ENCODE peak calls at places on chromosomes 6 and 20, in five cellular contexts. D, U, V, H and T are unnamed samples.

GRCh38 chr6:143603474-143603873 is 74.3 kb upstream of the PHACTR2 start:
- DNase-seq in D (no peak), U (no peak), V (no peak), H (no peak), T (no peak)

GRCh38 chr6:70396796-70397729 is 16.2 kb upstream of the FAM135A start:
- DNase-seq in D (no peak), U (no peak), V (no peak), H (no peak), T (no peak)

GRCh38 chr6:1372690-1373089 is 16.7 kb upstream of the FOXF2 start:
- DNase-seq in D (no peak), U (no peak), V (no peak), H (no peak), T (no peak)

GRCh38 chr6:21080221-21080620 is 513.3 kb upstream of the SOX4 start:
- DNase-seq in D (no peak), U (no peak), V (no peak), H (no peak), T (no peak)

GRCh38 chr6:71229466-71229865 is 59.1 kb upstream of the OGFRL1 start:
- DNase-seq in D (no peak), U (no peak), V (no peak), H (no peak), T (no peak)

GRCh38 chr6:29813809-29814208 is 13.8 kb upstream of the HLA-G start:
- DNase-seq in D (peak; percentile 44), U (no peak), V (peak; percentile 17), H (peak; percentile 45), T (no peak)

GRCh38 chr20:42714298-42715141 is 475.2 kb downstream of the PTPRT start:
- DNase-seq in D (no peak), U (no peak), V (no peak), H (no peak), T (peak; percentile 59)

GRCh38 chr6:70551566-70551965 is 15.2 kb upstream of the SDHAF4 start:
- DNase-seq in D (no peak), U (no peak), V (no peak), H (no peak), T (no peak)

GRCh38 chr6:42406296-42407280 is 45.1 kb downstream of the TRERF1 start:
- DNase-seq in D (no peak), U (no peak), V (no peak), H (no peak), T (no peak)
- H3K4me1 ChIP-seq in D (peaks cover 29% of the 10 kb centered on the region), U (peaks cover 26% of the 10 kb centered on the region), V (no peaks in the 10 kb centered on the region), H (peaks cover 23% of the 10 kb centered on the region), T (peaks cover 10% of the 10 kb centered on the region)

GRCh38 chr20:58611236-58612020 is 39.7 kb upstream of the STX16 start:
- DNase-seq in D (no peak), U (no peak), V (no peak), H (no peak), T (no peak)
- TF ChIP-seq GABPA in D (no peak), U (no peak), V (no peak), H (no peak), T (no peak)

DNA sequence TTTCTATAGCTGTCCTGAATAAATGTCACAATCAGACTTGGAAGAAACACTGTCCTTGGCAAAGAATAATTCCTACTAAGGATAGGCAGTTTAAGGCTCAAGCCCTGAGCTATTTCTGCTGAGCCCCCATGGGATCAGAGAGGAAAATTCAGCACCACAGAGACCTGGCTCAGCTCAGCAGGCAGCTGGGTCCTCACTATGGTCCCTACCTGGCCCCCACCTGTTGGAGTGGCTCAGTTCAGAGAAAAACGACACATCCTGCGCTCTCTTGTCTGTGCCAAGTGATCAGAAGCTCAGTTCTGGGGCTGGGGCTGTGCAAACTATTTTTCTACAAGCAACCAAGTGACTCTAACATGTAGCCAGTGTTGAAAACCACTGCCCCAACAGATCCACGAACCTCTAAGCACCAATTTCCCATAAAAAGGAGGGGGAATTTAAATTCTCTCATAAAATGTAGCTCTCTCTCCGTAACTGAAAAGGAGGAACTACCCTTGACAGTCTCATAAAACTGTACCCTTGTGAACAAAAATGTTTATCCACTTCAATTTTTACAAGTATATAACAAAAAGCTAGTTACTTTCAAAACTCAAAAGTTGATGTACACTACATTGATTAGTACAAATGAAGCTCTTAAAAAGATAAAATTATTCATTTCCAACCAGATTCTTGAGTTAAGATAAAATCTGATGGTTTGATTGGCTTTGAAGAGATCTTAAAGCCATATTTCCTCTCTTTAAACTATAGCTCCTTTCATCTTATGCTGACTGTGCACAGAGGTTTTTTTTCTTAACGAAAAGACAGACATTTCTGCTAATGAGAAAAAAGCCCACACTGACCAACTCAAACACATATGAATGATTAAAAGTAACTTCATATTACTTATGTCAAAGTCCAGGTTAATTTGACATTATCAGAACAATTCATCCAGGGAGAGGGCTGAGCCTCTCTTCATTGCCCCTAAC is 52.0 kb downstream of the KIF13A start:
- DNase-seq in D (no peak), U (no peak), V (no peak), H (no peak), T (no peak)
- H3K4me1 ChIP-seq in D (peaks cover 49% of the 10 kb centered on the region), U (no peaks in the 10 kb centered on the region), V (peaks cover 41% of the 10 kb centered on the region), H (peaks cover 13% of the 10 kb centered on the region), T (peaks cover 22% of the 10 kb centered on the region)

GRCh38 chr20:46406986-46407670 is 713 bp upstream of the ELMO2 start:
- DNase-seq in D (no peak), U (peak; percentile 42), V (peak; percentile 47), H (no peak), T (peak; percentile 23)
- TF ChIP-seq GABPA in D (no peak), U (no peak), V (no peak), H (no peak), T (no peak)

GRCh38 chr6:6008114-6008647 is 1.5 kb upstream of the NRN1 start:
- DNase-seq in D (no peak), U (no peak), V (no peak), H (no peak), T (no peak)
- H3K4me1 ChIP-seq in D (no peaks in the 10 kb centered on the region), U (peaks cover 9% of the 10 kb centered on the region), V (peaks cover 17% of the 10 kb centered on the region), H (peaks cover 31% of the 10 kb centered on the region), T (no peaks in the 10 kb centered on the region)

GRCh38 chr6:25088513-25088912 is 152.8 kb upstream of the RIPOR2 start:
- DNase-seq in D (no peak), U (no peak), V (no peak), H (no peak), T (no peak)
- TF ChIP-seq GABPA in D (no peak), U (no peak), V (no peak), H (no peak), T (no peak)